ENCODE peak calls at places on chromosome 18, in eight cellular contexts. W is neural progenitor cell, G is endothelial cell of umbilical vein, H is mesendoderm, L is trophoblast cell, P is fibroblast of lung, E is kidney, J is HCT116. C is an unnamed sample.

GRCh38 chr18:54382076-54382475 is 24.4 kb downstream of the C18orf54 start:
- DNase-seq in W (no peak), G (no peak), H (no peak), L (no peak), P (no peak), E (no peak), J (no peak), C (no peak)

GRCh38 chr18:11561293-11561692 is 48.1 kb upstream of the SLC35G4 start:
- DNase-seq in W (no peak), G (no peak), H (no peak), L (no peak), P (no peak), E (no peak), J (no peak), C (no peak)

GRCh38 chr18:12007063-12007462 is 25.8 kb downstream of the IMPA2 start:
- DNase-seq in W (no peak), G (no peak), H (no peak), L (no peak), P (no peak), E (peak; percentile 30), J (no peak), C (no peak)

GRCh38 chr18:36628435-36629094 is 200.2 kb downstream of the TPGS2 start:
- DNase-seq in W (no peak), G (no peak), H (no peak), L (peak; percentile 82), P (peak; percentile 15), E (no peak), J (no peak), C (peak; percentile 78)

GRCh38 chr18:36298113-36298701 is 694 bp downstream of the FHOD3 start:
- DNase-seq in W (peak; percentile 85), G (no peak), H (peak; percentile 32), L (peak; percentile 28), P (no peak), E (peak; percentile 80), J (no peak), C (peak; percentile 58)

GRCh38 chr18:50469380-50469781 is 90.5 kb upstream of the MAPK4 start:
- DNase-seq in W (no peak), G (no peak), H (no peak), L (no peak), P (no peak), E (no peak), J (no peak), C (no peak)

GRCh38 chr18:9996104-9996503 is 82.3 kb downstream of the VAPA start:
- DNase-seq in W (no peak), G (no peak), H (no peak), L (no peak), P (no peak), E (no peak), J (no peak), C (no peak)

GRCh38 chr18:51614967-51615571 is 417.6 kb upstream of the MEX3C start:
- DNase-seq in W (no peak), G (no peak), H (no peak), L (peak; percentile 57), P (no peak), E (peak; percentile 70), J (no peak), C (no peak)

GRCh38 chr18:58136865-58137264 is 92.8 kb downstream of the NEDD4L start:
- DNase-seq in W (no peak), G (no peak), H (no peak), L (peak; percentile 74), P (peak; percentile 12), E (no peak), J (no peak), C (peak; percentile 59)

GRCh38 chr18:32042337-32042736 is 23.7 kb downstream of the RNF125 start:
- DNase-seq in W (no peak), G (no peak), H (no peak), L (no peak), P (no peak), E (no peak), J (no peak), C (no peak)
- H3K9ac ChIP-seq in W (no peak overlapping the region), G (no peak overlapping the region), H (no peak overlapping the region), L (no peak overlapping the region), P (no peak overlapping the region), E (no peak overlapping the region), J (no peak overlapping the region), C (no peak overlapping the region)

DNA sequence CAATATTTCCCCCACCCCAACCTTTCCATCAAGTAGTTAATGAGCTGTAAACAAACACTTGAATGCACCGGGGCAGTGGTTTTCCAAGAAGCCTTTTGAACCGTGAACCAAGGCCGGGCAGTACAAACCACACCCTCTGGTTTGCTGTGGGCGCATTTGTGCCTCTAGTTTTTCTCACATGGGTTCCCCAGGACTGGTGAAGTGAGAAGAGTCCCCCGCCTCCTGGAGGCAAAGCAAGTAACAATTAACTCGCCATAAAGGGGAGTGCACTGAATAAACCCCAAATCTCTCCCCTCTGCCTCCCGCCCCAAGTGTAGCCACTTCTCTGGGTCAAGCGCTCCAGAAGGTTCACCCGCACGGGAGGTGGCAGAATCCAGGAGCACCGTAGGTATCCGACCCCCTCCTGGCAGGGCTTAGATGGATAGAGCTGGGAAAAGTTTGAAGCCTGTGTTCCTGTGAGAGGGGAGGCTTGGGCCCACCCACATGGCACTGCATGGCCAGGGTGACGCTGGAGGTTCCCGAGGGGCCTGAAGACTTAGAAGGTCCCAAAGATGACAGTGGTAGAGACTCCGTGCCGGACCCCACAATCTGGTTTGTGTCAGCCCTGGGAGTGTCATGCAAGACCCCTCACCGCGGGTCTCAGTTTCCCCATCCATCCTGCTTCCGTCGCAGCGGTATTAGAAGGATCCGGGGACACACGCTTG is 182.2 kb downstream of the SMAD2 start:
- DNase-seq in W (no peak), G (no peak), H (no peak), L (no peak), P (no peak), E (no peak), J (no peak), C (no peak)
- H3K9ac ChIP-seq in W (no peak overlapping the region), G (no peak overlapping the region), H (no peak overlapping the region), L (no peak overlapping the region), P (no peak overlapping the region), E (no peak overlapping the region), J (no peak overlapping the region), C (no peak overlapping the region)

GRCh38 chr18:13217971-13218375 is 587 bp upstream of the LDLRAD4 start:
- DNase-seq in W (peak; percentile 49), G (peak; percentile 15), H (peak; percentile 26), L (no peak), P (no peak), E (no peak), J (no peak), C (peak; percentile 8)
- H3K9ac ChIP-seq in W (no peak overlapping the region), G (no peak overlapping the region), H (peak overlapping the region; percentile 58), L (peak overlapping the region; percentile 86), P (no peak overlapping the region), E (no peak overlapping the region), J (no peak overlapping the region), C (no peak overlapping the region)

GRCh38 chr18:59660398-59660797 is 36.8 kb downstream of the CCBE1 start:
- DNase-seq in W (no peak), G (no peak), H (no peak), L (no peak), P (peak; percentile 36), E (no peak), J (no peak), C (no peak)
- H3K9ac ChIP-seq in W (no peak overlapping the region), G (no peak overlapping the region), H (no peak overlapping the region), L (no peak overlapping the region), P (no peak overlapping the region), E (no peak overlapping the region), J (no peak overlapping the region), C (peak overlapping the region; percentile 79)

GRCh38 chr18:32468147-32468845 is 2.4 kb downstream of the GAREM1 start:
- DNase-seq in W (no peak), G (no peak), H (no peak), L (no peak), P (no peak), E (no peak), J (no peak), C (no peak)

GRCh38 chr18:32469190-32469611 is 1.5 kb downstream of the GAREM1 start:
- DNase-seq in W (peak; percentile 48), G (peak; percentile 12), H (peak; percentile 52), L (peak; percentile 28), P (peak; percentile 41), E (peak; percentile 56), J (peak; percentile 19), C (peak; percentile 64)

GRCh38 chr18:32470136-32470712 is 458 bp downstream of the GAREM1 start:
- DNase-seq in W (peak; percentile 69), G (peak; percentile 42), H (peak; percentile 40), L (peak; percentile 43), P (peak; percentile 24), E (peak; percentile 81), J (no peak), C (peak; percentile 75)

GRCh38 chr18:32470713-32471633 is at the start of gene GAREM1:
- DNase-seq in W (peak; percentile 98), G (peak; percentile 98), H (peak; percentile 98), L (peak; percentile 99), P (peak; percentile 98), E (peak; percentile 99), J (peak; percentile 87), C (peak; percentile 99)

GRCh38 chr18:32469691-32470131 is 971 bp downstream of the GAREM1 start:
- DNase-seq in W (peak; percentile 27), G (no peak), H (peak; percentile 26), L (peak; percentile 22), P (peak; percentile 52), E (no peak), J (no peak), C (peak; percentile 64)
- H3K9ac ChIP-seq in W (peak overlapping the region; percentile 56), G (peak overlapping the region; percentile 5), H (peak overlapping the region; percentile 85), L (peak overlapping the region; percentile 83), P (peak overlapping the region; percentile 27), E (peak overlapping the region; percentile 77), J (peak overlapping the region; percentile 64), C (peak overlapping the region; percentile 86)

DNA sequence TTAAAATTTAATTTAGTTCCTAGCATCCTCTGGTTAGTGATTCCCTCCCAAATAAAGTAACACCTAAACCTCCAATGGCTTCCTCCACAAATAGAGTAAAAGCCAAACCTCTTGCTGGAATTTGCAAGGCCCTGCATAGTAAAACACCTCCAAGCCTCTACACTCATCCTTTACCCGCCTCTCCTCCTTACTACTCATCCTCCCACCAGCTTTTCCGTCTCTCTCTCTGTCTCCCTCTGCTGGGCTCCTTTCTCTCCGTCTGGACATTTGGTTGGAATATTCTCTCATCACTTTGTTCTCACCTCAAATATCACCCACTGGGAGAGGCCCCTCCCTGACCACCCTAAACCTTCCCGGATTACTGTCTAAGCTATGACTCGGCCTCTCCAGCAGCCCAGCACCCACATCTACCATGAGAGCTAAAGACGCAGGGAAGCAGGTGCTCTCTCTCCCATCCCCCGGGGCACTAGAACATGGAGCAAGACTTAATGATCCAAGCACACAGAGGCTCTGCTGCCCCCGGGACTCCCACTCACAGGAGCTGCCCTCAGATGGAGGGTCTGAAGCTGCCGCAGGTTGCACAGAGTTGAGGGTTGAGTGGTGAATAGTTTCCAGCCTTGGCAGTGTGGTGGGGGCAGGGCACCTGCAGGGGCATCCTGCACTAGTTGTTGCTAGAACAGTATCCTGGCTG is 167.2 kb downstream of the FBXO15 start:
- DNase-seq in W (peak; percentile 48), G (no peak), H (peak; percentile 63), L (peak; percentile 41), P (no peak), E (no peak), J (peak; percentile 4), C (peak; percentile 5)
- H3K9ac ChIP-seq in W (no peak overlapping the region), G (no peak overlapping the region), H (no peak overlapping the region), L (no peak overlapping the region), P (no peak overlapping the region), E (no peak overlapping the region), J (no peak overlapping the region), C (no peak overlapping the region)

GRCh38 chr18:56120781-56121180 is 517.6 kb downstream of the TXNL1 start:
- DNase-seq in W (no peak), G (no peak), H (no peak), L (no peak), P (no peak), E (no peak), J (no peak), C (no peak)
- H3K9ac ChIP-seq in W (no peak overlapping the region), G (no peak overlapping the region), H (no peak overlapping the region), L (no peak overlapping the region), P (no peak overlapping the region), E (no peak overlapping the region), J (no peak overlapping the region), C (no peak overlapping the region)

C was measured in adipocyte.